ENCODE peak calls at places on chromosomes 13 and 19, in five cellular contexts. U is right lobe of liver; F is stimulated activated naive CD8-positive, alpha-beta T cell treated with anti-CD3 and anti-CD28 coated beads, Interleukin-15, Interleukin-2, amounts not matched to agents 100 U/mL and 50 U/mL, for 24 hours; O is effector memory CD8-positive, alpha-beta T cell; D is T-helper 17 cell. H is an unnamed sample.
A peak's percentile ranks its signal among the peaks of the same experiment; 100 is the strongest.

GRCh38 chr19:45927565-45928261 is 13.1 kb upstream of the NANOS2 start:
- ATAC-seq in F (peak; percentile 97), D (peak; percentile 100), O (peak; percentile 100), U (peak; percentile 97), H (peak; percentile 93)

GRCh38 chr13:74000906-74001305 is 133.3 kb downstream of the KLF12 start:
- ATAC-seq in U (no peak), O (no peak), F (no peak), D (no peak), H (no peak)

GRCh38 chr19:19170053-19170945 is at the start of gene MEF2B:
- ATAC-seq in F (peak; percentile 84), O (peak; percentile 94), D (peak; percentile 97), U (peak; percentile 78), H (peak; percentile 94)

GRCh38 chr19:39845621-39846175 is 481 bp downstream of the FBL start:
- ATAC-seq in F (no peak), U (peak; percentile 35), D (peak; percentile 19), O (peak; percentile 20), H (no peak)

GRCh38 chr19:28294395-28294794 is 918.6 kb downstream of the UQCRFS1 start:
- ATAC-seq in O (no peak), U (no peak), D (no peak), F (no peak), H (no peak)

GRCh38 chr13:95039415-95039814 is 261.8 kb downstream of the ABCC4 start:
- ATAC-seq in F (no peak), D (no peak), U (no peak), O (no peak), H (no peak)

GRCh38 chr19:11587302-11587972 is 9.8 kb upstream of the ZNF627 start:
- ATAC-seq in O (peak; percentile 96), U (peak; percentile 96), F (peak; percentile 85), D (peak; percentile 95), H (peak; percentile 67)

GRCh38 chr19:30173593-30174356 is 198.4 kb upstream of the ZNF536 start:
- ATAC-seq in O (no peak), D (no peak), U (no peak), F (no peak), H (no peak)

GRCh38 chr13:99970761-99971575 is 599 bp downstream of the ZIC5 start:
- ATAC-seq in O (no peak), D (no peak), U (no peak), F (peak; percentile 11), H (no peak)

GRCh38 chr19:3463039-3463958 is 17.0 kb downstream of the SMIM24 start:
- ATAC-seq in F (no peak), U (no peak), D (no peak), O (no peak), H (peak; percentile 34)

GRCh38 chr13:43094901-43095300 is 71.5 kb downstream of the DNAJC15 start:
- ATAC-seq in F (peak; percentile 82), U (no peak), D (no peak), O (no peak), H (no peak)

GRCh38 chr19:41330476-41330875 is 20.5 kb downstream of the CCDC97 start:
- ATAC-seq in U (no peak), F (no peak), O (no peak), D (no peak), H (no peak)

GRCh38 chr13:31160857-31161582 is 684 bp downstream of the HSPH1 start:
- ATAC-seq in F (peak; percentile 13), U (peak; percentile 35), D (no peak), O (no peak), H (peak; percentile 29)

GRCh38 chr13:107458269-107458668 is 757.1 kb downstream of the LIG4 start:
- ATAC-seq in F (no peak), D (no peak), O (no peak), U (no peak), H (no peak)

GRCh38 chr19:1985588-1986356 is 29.7 kb downstream of the BTBD2 start:
- ATAC-seq in U (no peak), F (no peak), O (no peak), D (no peak), H (peak; percentile 18)

GRCh38 chr19:30742539-30742938 is 370.4 kb downstream of the ZNF536 start:
- ATAC-seq in O (no peak), U (no peak), D (no peak), F (no peak), H (no peak)

GRCh38 chr19:652467-653389 is 10.3 kb downstream of the RNF126 start:
- ATAC-seq in O (no peak), F (no peak), U (no peak), D (no peak), H (no peak)

GRCh38 chr13:49814551-49815270 is 22.2 kb upstream of the KPNA3 start:
- ATAC-seq in U (no peak), O (no peak), D (no peak), F (no peak), H (no peak)

GRCh38 chr19:3775831-3776230 is 3.8 kb upstream of the RAX2 start:
- ATAC-seq in F (no peak), U (no peak), O (no peak), D (no peak), H (no peak)

GRCh38 chr19:9906475-9907087 is 29.7 kb downstream of the OLFM2 start:
- ATAC-seq in O (no peak), U (no peak), D (no peak), F (no peak), H (no peak)

GRCh38 chr13:24218320-24218719 is 57.8 kb downstream of the SPATA13 start:
- ATAC-seq in D (no peak), U (no peak), O (no peak), F (no peak), H (no peak)

GRCh38 chr13:113562866-113563265 is 21.7 kb upstream of the TFDP1 start:
- ATAC-seq in F (no peak), D (no peak), O (no peak), U (no peak), H (no peak)

GRCh38 chr19:4201798-4202197 is 19.3 kb downstream of the ANKRD24 start:
- ATAC-seq in D (no peak), O (no peak), U (no peak), F (no peak), H (no peak)

GRCh38 chr19:46886546-46887239 is 25.9 kb downstream of the ARHGAP35 start:
- ATAC-seq in D (no peak), F (no peak), U (no peak), O (no peak), H (no peak)

GRCh38 chr13:44629465-44630183 is 53.5 kb upstream of the TSC22D1 start:
- ATAC-seq in U (no peak), O (no peak), D (no peak), F (no peak), H (no peak)

GRCh38 chr13:66860868-66861447 is 369.2 kb downstream of the PCDH9 start:
- ATAC-seq in U (no peak), D (no peak), O (no peak), F (no peak), H (no peak)

GRCh38 chr19:29855087-29855486 is 43.3 kb downstream of the CCNE1 start:
- ATAC-seq in U (no peak), D (no peak), F (no peak), O (no peak), H (no peak)

H was measured in stimulated activated memory B cell treated with anti-CD40 and anti-IgM and Interleukin-4, amounts not matched to agents 10 μg/mL and 1 μg/mL and 100 μg/mL, for 72 hours.